ENCODE peak calls at places on chromosomes 11 and 22, in seven cellular contexts. U, E, N, Z, J, Y and R are unnamed samples.

GRCh38 chr11:1126935-1127663 is 30.7 kb upstream of the MUC5AC start:
- DNase-seq in Y (no peak), Z (no peak), N (no peak), E (no peak), U (no peak), J (no peak), R (no peak)

GRCh38 chr11:116707746-116708145 is 65.0 kb downstream of the BUD13 start:
- DNase-seq in E (no peak), U (no peak), N (no peak), Z (no peak), J (no peak), Y (no peak), R (no peak)

GRCh38 chr11:11481371-11481770 is 128.3 kb upstream of the CSNK2A3 start:
- DNase-seq in Y (no peak), E (no peak), Z (no peak), J (no peak), N (no peak), U (no peak), R (no peak)

GRCh38 chr11:92269841-92270240 is 45.2 kb downstream of the FAT3 start:
- DNase-seq in N (no peak), U (no peak), J (no peak), Y (no peak), Z (no peak), E (no peak), R (no peak)

GRCh38 chr11:91804057-91804456 is 420.6 kb upstream of the FAT3 start:
- DNase-seq in Y (no peak), E (no peak), U (no peak), J (no peak), Z (no peak), N (no peak), R (no peak)

GRCh38 chr11:130042093-130042591 is 27.6 kb upstream of the APLP2 start:
- DNase-seq in Z (peak), E (peak), N (no peak), J (no peak), Y (peak), U (no peak), R (no peak)

GRCh38 chr22:45127866-45128265 is 35.9 kb upstream of the NUP50 start:
- DNase-seq in E (peak), Y (no peak), U (no peak), N (no peak), J (no peak), Z (no peak), R (no peak)

GRCh38 chr11:118003021-118003423 is 16.8 kb downstream of the IL10RA start:
- DNase-seq in E (no peak), Y (no peak), U (no peak), J (no peak), Z (no peak), N (no peak), R (no peak)

GRCh38 chr22:38870791-38871359 is 1.1 kb downstream of the CBX6 start:
- DNase-seq in U (no peak), Z (no peak), E (no peak), N (no peak), Y (no peak), J (no peak), R (peak)

GRCh38 chr11:122170815-122171475 is 54.9 kb upstream of the BLID start:
- DNase-seq in U (no peak), E (peak), Z (no peak), Y (no peak), J (no peak), N (no peak), R (no peak)

GRCh38 chr11:128796275-128796674 is 70.8 kb downstream of the KCNJ1 start:
- DNase-seq in E (no peak), Z (no peak), U (no peak), N (no peak), Y (no peak), J (no peak), R (no peak)

GRCh38 chr11:35253237-35253636 is 114.3 kb downstream of the CD44 start:
- DNase-seq in N (no peak), Z (no peak), J (no peak), Y (no peak), U (no peak), E (peak), R (no peak)

GRCh38 chr11:64093233-64094039 is 57.7 kb downstream of the FLRT1 start:
- DNase-seq in J (no peak), Z (no peak), N (no peak), U (no peak), Y (no peak), E (no peak), R (no peak)

GRCh38 chr11:128346808-128347207 is 240.6 kb downstream of the ETS1 start:
- DNase-seq in E (peak), Z (no peak), U (peak), N (no peak), J (no peak), Y (no peak), R (no peak)

GRCh38 chr22:23237201-23237798 is 57.0 kb downstream of the BCR start:
- DNase-seq in N (peak), J (peak), E (peak), U (peak), Y (peak), Z (no peak), R (no peak)

GRCh38 chr22:17985606-17986005 is 38.8 kb downstream of the MICAL3 start:
- DNase-seq in U (no peak), E (no peak), Z (no peak), N (no peak), Y (no peak), J (no peak), R (no peak)

GRCh38 chr11:125968363-125968762 is 22.5 kb downstream of the VSIG10L2 start:
- DNase-seq in J (no peak), U (no peak), E (no peak), Y (no peak), N (no peak), Z (no peak), R (no peak)

GRCh38 chr22:21947040-21948014 is 5.3 kb downstream of the PPM1F start:
- DNase-seq in N (no peak), J (no peak), Y (no peak), Z (no peak), E (peak), U (no peak), R (no peak)

GRCh38 chr11:73308963-73309960 is 1.2 kb downstream of the ARHGEF17 start:
- DNase-seq in J (peak), Y (peak), U (peak), Z (peak), N (no peak), E (peak), R (peak)

GRCh38 chr11:10349806-10350205 is 44.9 kb downstream of the ADM start:
- DNase-seq in U (no peak), N (no peak), Y (no peak), Z (no peak), J (no peak), E (no peak), R (no peak)